ENCODE peak calls at places on chromosomes 4 and X, in six cellular contexts. E, U, P, Y, V and A are unnamed samples.

GRCh38 chrX:118727686-118728339 is 407 bp downstream of the IL13RA1 start:
- DNase-seq in E (peak; percentile 65), U (peak; percentile 46), P (no peak), Y (peak; percentile 60), V (peak; percentile 64), A (peak; percentile 51)

GRCh38 chr4:145619639-145619996 is 433 bp downstream of the MMAA start:
- DNase-seq in E (peak; percentile 26), U (peak; percentile 82), P (no peak), Y (peak; percentile 85), V (peak; percentile 75), A (peak; percentile 93)

GRCh38 chr4:183797445-183798248 is 107.5 kb upstream of the STOX2 start:
- DNase-seq in E (peak; percentile 28), U (peak; percentile 53), P (no peak), Y (no peak), V (peak; percentile 65), A (peak; percentile 8)

GRCh38 chrX:23644744-23645143 is 22.5 kb upstream of the PRDX4 start:
- DNase-seq in E (no peak), U (no peak), P (no peak), Y (no peak), V (no peak), A (no peak)

GRCh38 chrX:118520206-118520857 is 24.7 kb downstream of the DOCK11 start:
- DNase-seq in E (no peak), U (no peak), P (no peak), Y (no peak), V (no peak), A (no peak)

GRCh38 chr4:89681219-89681618 is 155.7 kb downstream of the SNCA start:
- DNase-seq in E (no peak), U (no peak), P (no peak), Y (no peak), V (peak; percentile 66), A (no peak)

GRCh38 chr4:20625460-20625859 is 74.8 kb upstream of the PACRGL start:
- DNase-seq in E (peak; percentile 16), U (peak; percentile 51), P (no peak), Y (no peak), V (no peak), A (no peak)

GRCh38 chrX:70176938-70177533 is at the start of gene DGAT2L6:
- DNase-seq in E (no peak), U (no peak), P (peak; percentile 58), Y (no peak), V (no peak), A (no peak)

GRCh38 chr4:123939621-123940020 is 543.0 kb downstream of the SPRY1 start:
- DNase-seq in E (no peak), U (no peak), P (peak; percentile 52), Y (no peak), V (peak; percentile 16), A (no peak)

GRCh38 chrX:68232206-68232605 is 201.1 kb downstream of the OPHN1 start:
- DNase-seq in E (no peak), U (no peak), P (no peak), Y (no peak), V (no peak), A (no peak)

GRCh38 chr4:2786794-2787229 is 6.1 kb upstream of the SH3BP2 start:
- DNase-seq in E (no peak), U (no peak), P (no peak), Y (no peak), V (no peak), A (no peak)

GRCh38 chrX:49054073-49054762 is 4.6 kb upstream of the CCDC120 start:
- DNase-seq in E (no peak), U (no peak), P (no peak), Y (no peak), V (no peak), A (no peak)

GRCh38 chr4:17859793-17860406 is 49.1 kb downstream of the NCAPG start:
- DNase-seq in E (no peak), U (no peak), P (no peak), Y (no peak), V (no peak), A (no peak)

GRCh38 chr4:127648061-127648460 is 15.3 kb downstream of the INTU start:
- DNase-seq in E (no peak), U (no peak), P (no peak), Y (no peak), V (no peak), A (no peak)

GRCh38 chr4:58061967-58062366 is 951.8 kb upstream of the IGFBP7 start:
- DNase-seq in E (no peak), U (no peak), P (no peak), Y (no peak), V (no peak), A (no peak)

GRCh38 chr4:74874785-74875367 is 58.0 kb upstream of the PARM1 start:
- DNase-seq in E (no peak), U (no peak), P (peak; percentile 76), Y (peak; percentile 71), V (peak; percentile 91), A (peak; percentile 75)

GRCh38 chr4:105149771-105150170 is 3.1 kb downstream of the TET2 start:
- DNase-seq in E (no peak), U (no peak), P (no peak), Y (no peak), V (peak; percentile 14), A (peak; percentile 93)

GRCh38 chr4:105145059-105145912 is 1.4 kb upstream of the TET2 start:
- DNase-seq in E (no peak), U (no peak), P (peak; percentile 24), Y (no peak), V (peak; percentile 7), A (peak; percentile 3)

GRCh38 chr4:105147226-105148151 is 813 bp downstream of the TET2 start:
- DNase-seq in E (no peak), U (peak; percentile 18), P (peak; percentile 67), Y (peak; percentile 59), V (peak; percentile 48), A (peak; percentile 45)

GRCh38 chr4:105145913-105146285 is 777 bp upstream of the TET2 start:
- DNase-seq in E (no peak), U (peak; percentile 21), P (no peak), Y (peak; percentile 63), V (peak; percentile 32), A (peak; percentile 13)

GRCh38 chr4:105146286-105147219 is at the start of gene TET2:
- DNase-seq in E (peak; percentile 79), U (peak; percentile 78), P (peak; percentile 97), Y (peak; percentile 91), V (peak; percentile 87), A (peak; percentile 79)
- H3K4me1 ChIP-seq in E (peaks cover 24% of the 10 kb centered on the region), U (peaks cover 6% of the 10 kb centered on the region), P (peaks cover 17% of the 10 kb centered on the region), Y (no peaks in the 10 kb centered on the region), V (peaks cover 8% of the 10 kb centered on the region), A (peaks cover 8% of the 10 kb centered on the region)

DNA sequence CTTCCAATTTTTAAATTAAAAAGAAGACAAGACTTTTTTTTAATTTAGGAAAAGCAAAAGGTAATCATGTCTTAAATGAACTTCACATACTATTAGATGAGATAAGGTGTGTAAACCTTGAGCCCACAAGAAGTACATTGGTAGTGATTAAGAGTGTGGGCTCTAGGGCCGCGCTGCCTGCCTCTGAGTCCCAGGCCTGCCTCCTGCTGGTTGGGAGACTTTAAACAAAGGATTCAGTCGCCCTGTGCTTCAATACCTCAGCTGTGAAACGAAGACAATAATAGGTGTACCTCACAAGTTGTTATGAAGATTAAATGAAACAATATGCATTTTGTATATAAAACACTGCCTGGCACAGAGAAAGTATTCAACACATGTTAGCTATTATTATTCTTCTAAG is 95.9 kb upstream of the MYOZ2 start:
- DNase-seq in E (no peak), U (no peak), P (no peak), Y (no peak), V (peak; percentile 40), A (peak; percentile 12)
- H3K4me1 ChIP-seq in E (peaks cover 59% of the 10 kb centered on the region), U (peaks cover 12% of the 10 kb centered on the region), P (no peaks in the 10 kb centered on the region), Y (no peaks in the 10 kb centered on the region), V (peaks cover 16% of the 10 kb centered on the region), A (no peaks in the 10 kb centered on the region)

DNA sequence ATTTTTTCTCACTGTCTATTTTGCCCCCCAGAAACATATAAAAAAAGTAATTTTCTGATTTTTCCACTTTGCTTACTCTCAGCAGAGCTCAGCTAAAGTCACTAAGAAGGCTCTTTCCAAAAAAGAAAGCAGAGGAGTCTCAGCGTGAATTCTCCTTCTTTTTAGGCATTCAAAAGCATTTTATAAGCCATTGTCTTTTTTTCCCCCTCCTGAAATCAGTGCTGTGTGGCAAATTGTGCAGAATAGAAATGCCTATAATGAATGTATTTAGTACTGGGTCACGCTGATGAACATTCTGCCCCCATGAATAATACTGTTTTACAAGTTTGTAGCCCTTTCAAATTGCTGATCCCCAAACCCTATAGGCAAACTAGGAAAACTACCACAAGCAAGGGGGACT is 1.6 kb upstream of the PCDH18 start:
- DNase-seq in E (no peak), U (no peak), P (no peak), Y (no peak), V (no peak), A (no peak)
- H3K4me1 ChIP-seq in E (peaks cover 4% of the 10 kb centered on the region), U (no peaks in the 10 kb centered on the region), P (peaks cover 22% of the 10 kb centered on the region), Y (no peaks in the 10 kb centered on the region), V (no peaks in the 10 kb centered on the region), A (no peaks in the 10 kb centered on the region)

GRCh38 chrX:136761410-136761809 is 19.3 kb downstream of the ARHGEF6 start:
- DNase-seq in E (no peak), U (no peak), P (no peak), Y (no peak), V (no peak), A (no peak)
- H3K4me1 ChIP-seq in E (peaks cover 33% of the 10 kb centered on the region), U (no peaks in the 10 kb centered on the region), P (peaks cover 20% of the 10 kb centered on the region), Y (no peaks in the 10 kb centered on the region), V (no peaks in the 10 kb centered on the region), A (no peaks in the 10 kb centered on the region)

DNA sequence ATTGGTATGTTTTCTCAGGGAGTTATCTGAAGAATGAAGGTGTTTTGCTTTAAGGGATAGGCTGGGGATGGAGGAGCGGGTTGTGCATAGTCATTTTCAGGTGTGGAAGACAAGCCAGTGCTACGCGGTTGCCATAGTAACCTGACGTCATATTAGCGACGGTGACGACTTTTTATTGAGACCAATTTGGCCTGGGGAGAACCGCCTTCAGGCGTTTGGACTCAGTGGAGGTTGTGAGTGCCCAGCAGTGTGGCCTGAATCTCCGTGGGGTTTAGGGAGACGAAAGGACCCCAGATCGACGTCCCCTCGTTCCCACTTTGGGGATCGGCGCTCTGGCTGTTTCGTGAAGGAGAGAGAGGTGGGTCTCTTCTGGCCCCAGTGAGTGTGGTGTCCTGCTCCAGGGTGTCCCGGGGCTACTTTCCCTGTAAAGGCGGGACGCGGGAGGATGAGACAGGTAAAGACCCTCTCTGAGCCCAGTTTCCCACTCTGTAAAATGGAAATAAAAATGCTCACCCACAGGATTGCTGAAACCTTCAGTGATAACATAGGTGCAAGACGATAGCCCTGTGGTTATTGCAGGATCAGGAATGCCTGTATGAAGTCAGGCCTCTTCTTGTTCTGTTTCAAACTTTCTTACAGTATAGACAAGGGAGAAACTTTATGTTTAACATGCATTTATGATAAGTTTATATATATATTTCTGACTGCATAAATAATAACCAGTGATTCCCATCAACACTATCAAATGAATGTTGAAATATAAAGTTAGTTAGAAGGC is 48.6 kb downstream of the GPRASP3 start:
- DNase-seq in E (peak; percentile 56), U (peak; percentile 86), P (peak; percentile 89), Y (peak; percentile 91), V (peak; percentile 86), A (peak; percentile 89)
- H3K4me1 ChIP-seq in E (peaks cover 6% of the 10 kb centered on the region), U (no peaks in the 10 kb centered on the region), P (no peaks in the 10 kb centered on the region), Y (no peaks in the 10 kb centered on the region), V (no peaks in the 10 kb centered on the region), A (no peaks in the 10 kb centered on the region)

DNA sequence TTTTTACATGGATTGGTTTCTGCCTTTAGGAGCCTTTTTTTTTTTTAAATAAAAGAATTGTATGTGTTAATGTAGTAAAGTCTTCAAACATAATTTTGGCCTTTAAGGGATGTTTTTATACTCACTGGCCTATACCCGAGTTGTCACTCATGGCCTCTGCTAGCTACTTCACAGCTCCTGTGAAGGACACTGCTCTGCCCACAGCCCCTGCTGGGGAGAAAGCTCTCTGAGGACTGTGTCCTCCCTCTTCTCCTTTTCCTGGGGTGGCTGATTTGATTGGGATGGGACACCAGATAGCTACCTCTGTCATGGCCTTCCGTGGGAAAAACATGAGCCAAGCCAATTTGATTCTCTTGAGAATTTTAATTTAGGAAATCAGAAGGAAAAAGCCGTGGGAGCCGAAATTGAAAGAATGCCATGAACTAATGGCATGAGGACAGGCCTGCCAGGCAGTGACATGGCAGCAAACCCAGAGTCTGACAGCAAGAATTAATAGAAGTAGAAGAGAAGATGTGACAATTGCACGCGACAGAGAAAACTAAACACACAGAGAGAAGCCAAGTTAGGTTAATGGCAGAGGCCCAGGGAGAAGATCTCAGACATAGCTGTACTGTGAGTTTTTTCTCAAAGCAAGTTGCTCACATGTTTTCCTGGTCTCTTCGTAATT is 81.4 kb downstream of the ARHGAP10 start:
- DNase-seq in E (no peak), U (no peak), P (no peak), Y (no peak), V (no peak), A (no peak)
- H3K4me1 ChIP-seq in E (peaks cover 72% of the 10 kb centered on the region), U (peaks cover 10% of the 10 kb centered on the region), P (no peaks in the 10 kb centered on the region), Y (no peaks in the 10 kb centered on the region), V (peaks cover 18% of the 10 kb centered on the region), A (no peaks in the 10 kb centered on the region)